ENCODE peak calls at places on chromosomes 12 and 14, in seven cellular contexts. I is IMR-90, M is mesendoderm, U is H1, Q is H9, B is neuronal stem cell, C is mesenchymal stem cell. F is an unnamed sample.

GRCh38 chr14:100498068-100498467 is 89.1 kb downstream of the BEGAIN start:
- DNase-seq in C (no peak), I (no peak), M (no peak), B (no peak), Q (no peak), U (no peak), F (no peak)

GRCh38 chr12:46153267-46153872 is 115.5 kb downstream of the SLC38A1 start:
- DNase-seq in Q (no peak), I (peak), U (no peak), B (no peak), C (peak), M (peak), F (no peak)

GRCh38 chr14:71487449-71487848 is 444.8 kb upstream of the RGS6 start:
- DNase-seq in I (no peak), C (no peak), B (no peak), M (no peak), U (no peak), Q (no peak), F (no peak)

GRCh38 chr14:105532735-105533141 is 6.4 kb downstream of the TMEM121 start:
- DNase-seq in U (no peak), M (no peak), B (no peak), C (no peak), Q (no peak), I (no peak), F (peak)

GRCh38 chr12:103851127-103851526 is 10.1 kb upstream of the NT5DC3 start:
- DNase-seq in C (no peak), M (no peak), U (no peak), B (no peak), I (peak), Q (no peak), F (no peak)

GRCh38 chr12:85825751-85826150 is 10.5 kb downstream of the RASSF9 start:
- DNase-seq in C (no peak), Q (no peak), I (no peak), U (no peak), M (no peak), B (no peak), F (no peak)

GRCh38 chr12:23525450-23526072 is 423.9 kb downstream of the SOX5 start:
- DNase-seq in I (no peak), Q (no peak), M (no peak), B (no peak), C (no peak), U (no peak), F (no peak)

GRCh38 chr12:95443458-95443857 is 30.5 kb upstream of the METAP2 start:
- DNase-seq in I (no peak), U (no peak), B (peak), Q (no peak), M (peak), C (no peak), F (no peak)

GRCh38 chr12:43742106-43742505 is 16.5 kb downstream of the PUS7L start:
- DNase-seq in I (peak), M (no peak), U (no peak), C (peak), B (no peak), Q (no peak), F (peak)

GRCh38 chr12:38878986-38879385 is 26.4 kb downstream of the CPNE8 start:
- DNase-seq in B (no peak), U (no peak), I (no peak), Q (no peak), M (no peak), C (no peak), F (no peak)

GRCh38 chr14:99753225-99754140 is 39.7 kb upstream of the EML1 start:
- DNase-seq in I (no peak), Q (no peak), C (peak), B (no peak), M (peak), U (no peak), F (no peak)

GRCh38 chr12:6273209-6273928 is 37.1 kb upstream of the PLEKHG6 start:
- DNase-seq in M (peak), Q (no peak), B (no peak), U (no peak), I (no peak), C (no peak), F (peak)

GRCh38 chr12:124387510-124387855 is 92.6 kb downstream of the RFLNA start:
- DNase-seq in C (peak), U (no peak), M (no peak), B (no peak), Q (no peak), I (no peak), F (peak)

GRCh38 chr12:7832059-7832696 is 40.5 kb downstream of the SLC2A14 start:
- DNase-seq in M (peak), C (peak), Q (peak), I (peak), U (no peak), B (peak), F (peak)

GRCh38 chr12:127125607-127126259 is 1141.2 kb upstream of the TMEM132C start:
- DNase-seq in U (no peak), C (peak), M (peak), B (no peak), Q (no peak), I (peak), F (peak)

GRCh38 chr12:46470975-46471374 is 98.4 kb upstream of the SLC38A2 start:
- DNase-seq in C (peak), U (no peak), B (no peak), I (peak), Q (no peak), M (no peak), F (no peak)

GRCh38 chr14:68283378-68284123 is 464.0 kb downstream of the RAD51B start:
- DNase-seq in Q (no peak), B (no peak), U (no peak), I (no peak), C (no peak), M (no peak), F (no peak)

DNA sequence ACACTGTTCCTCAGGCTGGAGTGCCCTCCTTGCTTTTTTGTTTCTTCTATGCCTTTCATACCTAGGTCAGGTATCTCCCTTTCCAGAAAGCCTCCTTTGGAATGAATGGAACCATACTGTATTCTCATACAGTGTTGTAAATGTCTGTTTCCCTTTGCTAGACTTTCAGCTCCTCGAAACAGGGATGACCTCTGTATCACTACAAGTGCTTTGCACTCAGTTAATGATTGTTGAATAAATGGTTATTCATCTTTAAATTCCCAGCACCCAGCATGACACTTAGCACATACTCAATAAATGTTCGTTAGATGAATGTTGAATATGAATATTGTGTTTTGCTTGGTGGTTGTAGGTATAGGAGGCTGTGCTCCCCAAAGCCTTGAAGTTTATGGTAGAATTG is 5.9 kb upstream of the TULP3 start:
- DNase-seq in M (no peak), C (no peak), B (no peak), I (no peak), U (no peak), Q (no peak), F (no peak)
- H3K23ac ChIP-seq in M (no peak), C (no peak), B (no peak), I (no peak), U (no peak), Q (no peak), F (no peak)

GRCh38 chr12:13772264-13772663 is 209.1 kb downstream of the GRIN2B start:
- DNase-seq in I (no peak), B (no peak), C (no peak), Q (no peak), U (no peak), M (no peak), F (no peak)
- H3K4me2 ChIP-seq in I (no peak), B (no peak), C (no peak), Q (no peak), U (no peak), M (no peak), F (no peak)

DNA sequence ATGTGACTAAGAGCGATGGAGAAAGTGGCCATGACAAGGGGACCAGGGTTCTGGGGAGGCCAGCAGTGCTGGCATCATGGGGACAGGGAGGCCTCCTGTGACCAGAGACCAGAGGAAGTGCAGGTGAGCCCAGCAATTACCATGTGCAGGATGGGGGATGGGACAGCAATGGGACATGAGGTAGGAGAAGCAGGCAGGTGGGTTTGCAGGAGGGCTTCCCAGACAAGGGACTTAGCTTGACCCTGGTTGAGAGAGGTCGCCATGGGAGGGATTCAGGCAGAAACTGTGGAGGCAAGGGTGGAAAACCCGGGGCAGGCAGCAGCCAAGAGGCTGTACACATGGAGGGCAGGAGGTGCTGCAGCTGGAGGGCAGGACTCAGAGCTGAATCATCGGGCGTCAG is 36.4 kb downstream of the SFSWAP start:
- DNase-seq in B (no peak), I (no peak), Q (no peak), U (no peak), M (no peak), C (no peak), F (no peak)
- H3K18ac ChIP-seq in B (no peak), I (no peak), Q (no peak), U (no peak), M (no peak), C (no peak), F (no peak)

GRCh38 chr12:121812320-121812871 is 8.6 kb downstream of the SETD1B start:
- DNase-seq in M (peak), U (peak), C (peak), I (peak), B (peak), Q (peak), F (peak)
- H3K23ac ChIP-seq in M (no peak), U (no peak), C (no peak), I (peak), B (no peak), Q (no peak), F (no peak)

GRCh38 chr12:4538207-4539160 is at the start of gene RAD51AP1:
- DNase-seq in Q (peak), I (peak), B (peak), C (peak), M (peak), U (peak), F (peak)

GRCh38 chr12:4539167-4539870 is 629 bp downstream of the RAD51AP1 start:
- DNase-seq in M (no peak), U (no peak), B (no peak), I (no peak), Q (no peak), C (peak), F (no peak)

GRCh38 chr12:4540170-4540569 is 1.5 kb downstream of the RAD51AP1 start:
- DNase-seq in M (no peak), U (no peak), I (no peak), Q (no peak), C (no peak), B (no peak), F (no peak)

GRCh38 chr12:4535092-4535491 is 3.6 kb upstream of the RAD51AP1 start:
- DNase-seq in U (no peak), M (no peak), I (no peak), Q (no peak), B (no peak), C (no peak), F (no peak)

DNA sequence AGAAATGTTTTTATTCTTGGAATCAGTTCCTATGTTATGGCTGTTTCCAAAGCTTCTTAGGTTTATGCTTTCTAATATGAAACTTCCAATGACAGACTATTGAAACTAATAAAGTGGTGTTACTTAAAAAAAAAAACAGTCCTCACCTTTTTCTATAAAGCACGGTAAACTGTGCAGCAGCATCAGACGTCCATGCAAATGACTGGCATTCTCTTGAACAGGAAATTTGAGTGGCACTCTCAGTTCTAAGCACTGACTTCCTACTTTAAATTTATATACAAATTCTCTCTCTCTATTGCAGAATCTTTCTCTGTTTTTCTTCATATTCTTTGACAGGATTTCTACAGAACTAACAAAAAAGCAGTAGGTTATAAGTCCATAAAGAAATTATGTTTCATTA is 2.8 kb upstream of the RAD51AP1 start:
- DNase-seq in C (no peak), B (no peak), U (no peak), M (no peak), Q (no peak), I (no peak), F (no peak)
- H3K4me2 ChIP-seq in C (no peak), B (no peak), U (no peak), M (no peak), Q (no peak), I (no peak), F (no peak)

GRCh38 chr14:96741151-96741977 is 55.8 kb upstream of the VRK1 start:
- DNase-seq in B (peak), C (peak), Q (peak), M (peak), U (peak), I (peak), F (peak)

GRCh38 chr14:96739511-96739910 is 57.7 kb upstream of the VRK1 start:
- DNase-seq in Q (no peak), I (no peak), B (no peak), M (no peak), C (no peak), U (no peak), F (no peak)

GRCh38 chr14:96734076-96734622 is 63.0 kb upstream of the VRK1 start:
- DNase-seq in M (no peak), U (no peak), B (no peak), C (no peak), I (no peak), Q (no peak), F (peak)

GRCh38 chr14:96735509-96735908 is 61.7 kb upstream of the VRK1 start:
- DNase-seq in Q (no peak), I (no peak), M (no peak), U (no peak), C (no peak), B (no peak), F (no peak)

DNA sequence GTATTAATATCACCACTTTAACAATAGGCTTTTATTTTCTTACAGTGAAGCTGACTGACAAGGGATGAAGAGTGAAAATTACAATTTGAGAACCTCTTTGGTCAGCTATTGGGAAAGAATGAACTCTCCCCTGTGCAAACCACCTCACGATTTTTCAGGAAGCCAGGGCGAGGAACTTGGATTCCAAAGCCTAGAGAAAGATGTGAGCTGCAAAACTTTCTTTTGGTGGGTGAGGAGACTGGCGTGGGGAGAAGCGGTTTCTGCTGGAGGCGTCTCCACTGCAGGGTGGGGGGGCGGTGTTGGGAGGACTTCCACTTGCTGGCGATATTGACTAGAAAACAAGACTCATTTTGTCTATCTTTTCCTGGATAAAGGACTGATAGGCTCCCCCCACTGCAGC is 59.3 kb upstream of the VRK1 start:
- DNase-seq in C (no peak), M (no peak), I (no peak), B (no peak), U (no peak), Q (no peak), F (no peak)
- H3K18ac ChIP-seq in C (no peak), M (no peak), I (no peak), B (no peak), U (no peak), Q (no peak), F (no peak)

DNA sequence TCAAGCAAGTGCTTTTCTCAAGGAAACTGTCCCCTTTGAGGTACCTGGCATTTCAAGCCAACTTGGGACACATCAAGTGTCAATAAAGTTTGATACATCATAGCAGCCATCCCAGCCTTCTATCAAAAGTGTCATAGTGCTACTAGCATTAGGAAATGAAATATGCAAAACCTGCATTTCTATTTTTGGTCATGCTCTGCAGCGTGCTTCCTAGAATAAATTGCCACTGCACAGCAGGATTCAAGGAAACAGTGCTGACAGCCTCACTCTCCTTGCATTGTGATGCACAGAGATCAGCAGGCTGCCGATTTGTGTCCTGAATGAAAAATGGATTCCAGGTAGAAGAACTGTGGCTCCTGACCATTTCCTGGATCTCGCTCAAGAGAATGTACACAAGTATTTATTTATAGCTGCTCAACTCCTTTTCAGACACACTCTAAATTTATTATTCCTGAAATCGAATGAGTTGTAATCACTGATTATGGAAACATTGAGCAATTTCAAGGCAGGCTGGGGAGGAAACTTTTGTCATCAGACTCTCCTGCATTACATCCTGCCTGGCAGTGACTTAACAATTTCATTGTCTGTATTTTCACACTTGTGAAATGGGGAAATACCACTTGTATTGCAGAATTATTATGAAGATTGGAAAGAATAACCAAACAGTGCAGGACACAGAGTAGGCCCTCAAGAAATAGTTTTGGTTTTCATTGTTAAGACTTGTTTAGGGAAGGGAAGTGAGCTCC is 120.9 kb downstream of the SLC38A6 start:
- DNase-seq in I (peak), M (peak), C (peak), U (peak), B (no peak), Q (peak), F (peak)
- H3K23ac ChIP-seq in I (peak), M (no peak), C (no peak), U (no peak), B (no peak), Q (no peak), F (no peak)